ENCODE peak calls at places on chromosomes 2 and 18, in five cellular contexts. P is HepG2, Y is GM12878, V is K562, S is H1. E is an unnamed sample.

GRCh38 chr18:13500227-13500865 is 226.0 kb downstream of the FAM210A start:
- DNase-seq in V (no peak), S (peak; percentile 59), Y (no peak), P (peak; percentile 8), E (no peak)

GRCh38 chr2:42974303-42974696 is 181.9 kb upstream of the HAAO start:
- DNase-seq in S (no peak), Y (no peak), P (no peak), V (no peak), E (no peak)

GRCh38 chr2:45045706-45046105 is 36.5 kb upstream of the SIX2 start:
- DNase-seq in S (no peak), Y (no peak), P (no peak), V (no peak), E (no peak)

GRCh38 chr2:188410504-188411235 is 119.0 kb downstream of the GULP1 start:
- DNase-seq in V (no peak), S (peak; percentile 44), Y (no peak), P (no peak), E (no peak)

GRCh38 chr2:231780123-231780908 is 766 bp downstream of the PDE6D start:
- DNase-seq in V (peak; percentile 15), Y (no peak), P (peak; percentile 44), S (no peak), E (no peak)

GRCh38 chr2:105765415-105766299 is 20.9 kb downstream of the NCK2 start:
- DNase-seq in S (no peak), V (no peak), Y (no peak), P (no peak), E (no peak)

GRCh38 chr2:226179010-226179409 is 620.6 kb downstream of the IRS1 start:
- DNase-seq in Y (no peak), P (no peak), S (no peak), V (no peak), E (peak; percentile 69)

GRCh38 chr18:9861933-9862332 is 23.8 kb upstream of the TXNDC2 start:
- DNase-seq in V (no peak), S (no peak), P (no peak), Y (peak; percentile 43), E (no peak)

GRCh38 chr2:71005271-71006202 is 10.9 kb upstream of the TEX261 start:
- DNase-seq in Y (no peak), P (no peak), V (peak; percentile 21), S (no peak), E (no peak)

GRCh38 chr18:44887227-44887631 is 206.5 kb downstream of the SETBP1 start:
- DNase-seq in Y (peak; percentile 69), P (no peak), S (no peak), V (no peak), E (no peak)

GRCh38 chr2:27920148-27920885 is 29.8 kb downstream of the BABAM2 start:
- DNase-seq in S (no peak), P (peak; percentile 24), Y (no peak), V (no peak), E (no peak)

GRCh38 chr2:16522031-16522818 is 143.4 kb downstream of the CYRIA start:
- DNase-seq in P (no peak), S (no peak), V (no peak), Y (no peak), E (no peak)

GRCh38 chr2:98090951-98091350 is 4.0 kb downstream of the VWA3B start:
- DNase-seq in V (no peak), Y (no peak), P (no peak), S (no peak), E (no peak)

GRCh38 chr2:12534646-12535263 is 182.0 kb upstream of the TRIB2 start:
- DNase-seq in P (no peak), Y (no peak), S (no peak), V (no peak), E (peak; percentile 12)

GRCh38 chr2:146821836-146822316 is 1023.0 kb upstream of the ACVR2A start:
- DNase-seq in P (no peak), V (no peak), S (no peak), Y (no peak), E (no peak)

GRCh38 chr2:132849118-132849517 is 179.1 kb upstream of the LYPD1 start:
- DNase-seq in P (no peak), Y (no peak), V (no peak), S (no peak), E (no peak)

GRCh38 chr2:151189125-151189524 is 72.5 kb downstream of the RBM43 start:
- DNase-seq in Y (no peak), S (no peak), V (no peak), P (no peak), E (no peak)

GRCh38 chr2:210895132-210895531 is 338.7 kb downstream of the CPS1 start:
- DNase-seq in S (peak; percentile 19), V (no peak), Y (no peak), P (peak; percentile 54), E (no peak)

GRCh38 chr18:61702007-61702406 is 190.8 kb downstream of the RNF152 start:
- DNase-seq in V (no peak), Y (no peak), S (no peak), P (no peak), E (no peak)

GRCh38 chr18:30763913-30764350 is 278.6 kb downstream of the DSC3 start:
- DNase-seq in V (no peak), P (no peak), S (peak; percentile 61), Y (no peak), E (no peak)

GRCh38 chr2:38106420-38107182 is 30.6 kb upstream of the CYP1B1 start:
- DNase-seq in V (no peak), Y (no peak), S (no peak), P (no peak), E (no peak)

GRCh38 chr18:6198585-6198984 is 216.1 kb downstream of the L3MBTL4 start:
- DNase-seq in Y (no peak), V (no peak), P (no peak), S (no peak), E (no peak)

GRCh38 chr2:5373200-5373599 is 319.0 kb upstream of the SOX11 start:
- DNase-seq in S (peak; percentile 54), V (peak; percentile 10), P (no peak), Y (no peak), E (no peak)

GRCh38 chr2:54672587-54673456 is 50.6 kb upstream of the EML6 start:
- DNase-seq in P (no peak), V (no peak), S (no peak), Y (peak; percentile 68), E (no peak)

GRCh38 chr2:183490930-183491329 is 366.7 kb downstream of the NUP35 start:
- DNase-seq in S (no peak), Y (no peak), P (no peak), V (no peak), E (no peak)

GRCh38 chr2:171181067-171182049 is 20.7 kb upstream of the TLK1 start:
- DNase-seq in P (no peak), Y (no peak), V (no peak), S (no peak), E (no peak)

GRCh38 chr18:27206411-27206810 is 21.3 kb upstream of the CHST9 start:
- DNase-seq in V (no peak), P (no peak), S (no peak), Y (no peak), E (no peak)

GRCh38 chr2:234495801-234496441 is 960 bp downstream of the ARL4C start:
- DNase-seq in P (no peak), Y (no peak), S (no peak), V (no peak), E (no peak)

GRCh38 chr2:37283207-37283606 is 41.4 kb downstream of the PRKD3 start:
- DNase-seq in S (no peak), P (no peak), V (no peak), Y (no peak), E (no peak)

GRCh38 chr18:1421502-1421901 is 516.8 kb downstream of the ADCYAP1 start:
- DNase-seq in Y (no peak), V (no peak), S (no peak), P (no peak), E (no peak)

GRCh38 chr2:217393585-217394032 is 533.7 kb upstream of the TNP1 start:
- DNase-seq in P (no peak), Y (no peak), V (no peak), S (no peak), E (no peak)

GRCh38 chr2:196170202-196170680 is 1.1 kb downstream of the STK17B start:
- DNase-seq in P (peak; percentile 28), V (peak; percentile 24), S (no peak), Y (no peak), E (no peak)

GRCh38 chr2:9205963-9206948 is at the start of gene ASAP2:
- DNase-seq in Y (no peak), V (peak; percentile 96), P (peak; percentile 59), S (no peak), E (no peak)

GRCh38 chr18:24539866-24540604 is 79.6 kb downstream of the HRH4 start:
- DNase-seq in S (no peak), P (no peak), V (no peak), Y (no peak), E (no peak)

GRCh38 chr2:203261326-203262159 is 22.7 kb downstream of the CYP20A1 start:
- DNase-seq in P (peak; percentile 24), V (no peak), S (no peak), Y (no peak), E (no peak)

GRCh38 chr2:128374711-128375413 is 56.2 kb upstream of the HS6ST1 start:
- DNase-seq in V (no peak), S (no peak), Y (no peak), P (no peak), E (no peak)
- H3K27ac ChIP-seq in V (no peak overlapping the region), S (no peak overlapping the region), Y (no peak overlapping the region), P (no peak overlapping the region), E (no peak overlapping the region)

GRCh38 chr2:218959141-218959731 is at the start of gene CDK5R2:
- DNase-seq in Y (peak; percentile 62), S (peak; percentile 74), V (peak; percentile 98), P (peak; percentile 69), E (peak; percentile 80)
- TF ChIP-seq SP1 in Y (peak; percentile 91), S (peak; percentile 90), V (no peak), P (no peak), E (peak; percentile 85)

GRCh38 chr2:181991171-181991885 is 5.7 kb downstream of the PPP1R1C start:
- DNase-seq in V (no peak), Y (peak; percentile 57), S (no peak), P (no peak), E (no peak)
- TF ChIP-seq ATF3 in V (no peak), Y (no peak), S (no peak), P (no peak), E (no peak)

DNA sequence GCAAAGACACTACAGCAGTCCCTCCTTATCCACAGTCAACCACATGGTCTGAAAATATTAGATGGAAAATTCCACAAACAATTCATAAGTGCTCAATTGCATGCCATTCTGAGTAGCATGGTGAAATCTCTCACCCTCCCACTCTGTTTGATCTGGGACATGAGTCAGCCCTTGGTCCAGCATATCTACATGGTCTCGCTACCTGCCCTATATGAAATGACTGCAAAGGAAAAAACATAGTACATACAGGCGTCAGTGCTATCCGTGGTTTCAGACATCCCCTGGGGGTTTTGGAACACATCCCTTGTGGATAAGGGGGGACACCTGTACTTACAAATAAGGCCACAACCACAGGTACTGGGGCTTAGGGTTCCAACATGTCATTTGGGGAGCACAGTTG is 73.7 kb downstream of the CABLES1 start:
- DNase-seq in V (no peak), P (peak; percentile 53), S (no peak), Y (no peak), E (no peak)
- H3K27ac ChIP-seq in V (no peak overlapping the region), P (no peak overlapping the region), S (no peak overlapping the region), Y (no peak overlapping the region), E (no peak overlapping the region)

E was measured in HCT116.